ENCODE peak calls at places on chromosomes 2 and 18, in six cellular contexts. J is fibroblast of pulmonary artery, U is cardiac fibroblast, O is left lung, K is GM12865, B is endothelial cell of umbilical vein. Z is an unnamed sample.

GRCh38 chr2:30628341-30628740 is 178.9 kb downstream of the CAPN13 start:
- DNase-seq in U (peak), J (peak), O (no peak), B (no peak), K (no peak), Z (peak)

GRCh38 chr18:8095947-8096570 is 513.2 kb upstream of the RAB12 start:
- DNase-seq in U (no peak), K (no peak), J (no peak), O (no peak), B (no peak), Z (no peak)

GRCh38 chr2:233385489-233386044 is 31.3 kb downstream of the DGKD start:
- DNase-seq in K (peak), J (no peak), B (no peak), O (no peak), U (no peak), Z (no peak)

GRCh38 chr2:81647715-81648114 is 1343.2 kb upstream of the LRRTM1 start:
- DNase-seq in J (no peak), K (no peak), O (no peak), U (no peak), B (no peak), Z (no peak)

GRCh38 chr2:18742382-18742781 is 153.0 kb upstream of the NT5C1B start:
- DNase-seq in K (no peak), B (no peak), U (no peak), J (no peak), O (no peak), Z (no peak)

GRCh38 chr2:109083771-109084170 is 45.2 kb upstream of the SH3RF3 start:
- DNase-seq in K (no peak), U (no peak), J (no peak), B (no peak), O (no peak), Z (no peak)

GRCh38 chr18:35513181-35513932 is 15.6 kb upstream of the INO80C start:
- DNase-seq in O (no peak), J (peak), K (no peak), B (no peak), U (peak), Z (peak)

GRCh38 chr2:144596074-144596871 is 76.4 kb upstream of the ZEB2 start:
- DNase-seq in O (no peak), B (peak), J (peak), K (peak), U (peak), Z (peak)

GRCh38 chr2:191719938-191720337 is 42.0 kb downstream of the NABP1 start:
- DNase-seq in U (no peak), K (no peak), B (no peak), O (no peak), J (no peak), Z (no peak)

GRCh38 chr2:189273734-189274133 is 94.2 kb upstream of the COL5A2 start:
- DNase-seq in J (no peak), B (no peak), U (peak), K (no peak), O (no peak), Z (no peak)

GRCh38 chr2:220463876-220464275 is 836.4 kb downstream of the SLC4A3 start:
- DNase-seq in B (no peak), K (no peak), J (no peak), O (no peak), U (no peak), Z (no peak)

GRCh38 chr18:79911009-79911870 is 40.2 kb downstream of the SLC66A2 start:
- DNase-seq in J (no peak), U (no peak), O (peak), B (no peak), K (no peak), Z (no peak)

GRCh38 chr2:173806761-173807160 is 158.4 kb downstream of the SP3 start:
- DNase-seq in O (no peak), J (peak), K (no peak), B (no peak), U (peak), Z (peak)

GRCh38 chr2:145352499-145352898 is 832.6 kb upstream of the ZEB2 start:
- DNase-seq in K (no peak), U (no peak), B (no peak), J (no peak), O (no peak), Z (no peak)

GRCh38 chr2:222445226-222445625 is 20.9 kb downstream of the SGPP2 start:
- DNase-seq in K (no peak), J (peak), B (no peak), U (peak), O (no peak), Z (peak)

GRCh38 chr2:29323961-29324360 is 208.7 kb downstream of the CLIP4 start:
- DNase-seq in J (peak), O (no peak), B (no peak), U (peak), K (no peak), Z (peak)

GRCh38 chr18:60064271-60064670 is 164.5 kb downstream of the PMAIP1 start:
- DNase-seq in B (no peak), J (no peak), U (no peak), K (no peak), O (no peak), Z (peak)

GRCh38 chr2:219279151-219279915 is at the start of gene DNAJB2:
- DNase-seq in B (peak), K (peak), J (peak), U (peak), O (peak), Z (peak)
- TF ChIP-seq CTCF in B (no peak), K (no peak), J (no peak), U (no peak), O (peak), Z (no peak)

GRCh38 chr2:219454217-219454616 is 19.6 kb downstream of the SPEG start:
- DNase-seq in J (no peak), B (no peak), U (no peak), K (no peak), O (no peak), Z (no peak)
- H3K4me3 ChIP-seq in J (no peak), B (no peak), U (no peak), K (no peak), O (no peak), Z (no peak)

DNA sequence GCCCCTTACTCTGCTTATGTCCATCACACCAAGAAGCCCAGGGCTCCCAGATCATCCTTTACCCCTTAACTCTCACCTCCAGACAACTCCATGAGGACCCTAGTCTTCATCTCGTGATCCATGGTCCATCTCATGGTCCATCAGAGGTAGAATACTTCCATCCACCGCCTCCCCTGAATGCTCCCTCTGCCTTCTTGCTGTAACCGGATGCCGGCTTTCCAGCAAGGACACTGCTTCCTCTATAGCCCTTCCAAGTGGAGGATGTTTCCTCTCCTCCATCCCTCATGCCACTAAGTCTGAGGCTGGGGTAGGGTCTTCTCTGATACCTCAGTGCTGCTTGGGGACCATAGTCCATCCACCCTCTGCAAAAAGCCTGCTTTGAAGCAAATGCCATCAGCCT is 118.6 kb upstream of the SIX2 start:
- DNase-seq in K (no peak), B (no peak), O (no peak), J (no peak), U (no peak), Z (no peak)
- TF ChIP-seq CTCF in K (no peak), B (no peak), O (no peak), J (no peak), U (no peak), Z (no peak)

GRCh38 chr2:115596659-115597375 is 1154.4 kb downstream of the DPP10 start:
- DNase-seq in J (no peak), U (no peak), O (no peak), B (no peak), K (no peak), Z (no peak)
- H3K4me3 ChIP-seq in J (no peak), U (no peak), O (no peak), B (no peak), K (no peak), Z (no peak)

GRCh38 chr2:187593098-187593497 is 38.9 kb upstream of the TFPI start:
- DNase-seq in B (no peak), O (no peak), J (no peak), U (no peak), K (no peak), Z (no peak)

GRCh38 chr2:187590175-187590574 is 35.9 kb upstream of the TFPI start:
- DNase-seq in O (no peak), B (no peak), U (no peak), K (no peak), J (no peak), Z (no peak)

GRCh38 chr2:187593697-187594096 is 39.5 kb upstream of the TFPI start:
- DNase-seq in U (peak), J (no peak), B (no peak), O (no peak), K (no peak), Z (no peak)

GRCh38 chr2:187594801-187595200 is 40.6 kb upstream of the TFPI start:
- DNase-seq in J (peak), O (no peak), K (no peak), U (peak), B (peak), Z (no peak)
- TF ChIP-seq CTCF in J (peak), O (no peak), K (no peak), U (no peak), B (no peak), Z (no peak)

GRCh38 chr2:126971481-126972271 is 73.0 kb downstream of the TEX51 start:
- DNase-seq in K (peak), O (peak), J (peak), B (peak), U (peak), Z (peak)
- H3K4me3 ChIP-seq in K (no peak), O (peak), J (peak), B (no peak), U (peak), Z (peak)

GRCh38 chr18:48295586-48296311 is 113.4 kb downstream of the ZBTB7C start:
- DNase-seq in J (peak), U (peak), K (no peak), O (no peak), B (no peak), Z (peak)
- TF ChIP-seq CTCF in J (peak), U (peak), K (no peak), O (peak), B (no peak), Z (peak)

Z was measured in fibroblast of mammary gland.